ENCODE peak calls at places on chromosomes 12 and 14, in five cellular contexts. T, X, R, U and O are unnamed samples.

GRCh38 chr14:91402278-91403068 is 15.1 kb downstream of the CCDC88C start:
- DNase-seq in T (peak), X (no peak), R (no peak), U (no peak), O (no peak)

GRCh38 chr14:100981808-100982207 is 78.3 kb upstream of the RTL1 start:
- DNase-seq in T (no peak), X (no peak), R (no peak), U (no peak), O (no peak)

GRCh38 chr12:110067531-110067930 is 19.2 kb upstream of the C12orf76 start:
- DNase-seq in T (no peak), X (no peak), R (no peak), U (no peak), O (no peak)

GRCh38 chr12:108854055-108854452 is 3.3 kb downstream of the SSH1 start:
- DNase-seq in T (no peak), X (peak), R (peak), U (peak), O (no peak)

GRCh38 chr12:108576660-108577234 is 14.4 kb downstream of the ISCU start:
- DNase-seq in T (no peak), X (no peak), R (no peak), U (no peak), O (no peak)

GRCh38 chr12:103348935-103349334 is 146.8 kb downstream of the C12orf42 start:
- DNase-seq in T (no peak), X (no peak), R (no peak), U (no peak), O (no peak)

GRCh38 chr12:124492879-124493808 is 74.3 kb downstream of the NCOR2 start:
- DNase-seq in T (no peak), X (no peak), R (no peak), U (no peak), O (no peak)

GRCh38 chr12:1350934-1351240 is 243.5 kb downstream of the FBXL14 start:
- DNase-seq in T (no peak), X (no peak), R (no peak), U (no peak), O (no peak)

GRCh38 chr12:131919366-131920156 is 9.5 kb upstream of the PUS1 start:
- DNase-seq in T (no peak), X (no peak), R (no peak), U (peak), O (no peak)

GRCh38 chr14:54784657-54785056 is 118.0 kb downstream of the GCH1 start:
- DNase-seq in T (no peak), X (no peak), R (no peak), U (no peak), O (no peak)